ENCODE peak calls at places on chromosome 9, in ten cellular contexts. F is DND-41; O is heart right ventricle; P is naive thymus-derived CD4-positive, alpha-beta T cell; R is hepatocyte; W is adrenal gland; C is MM.1S; N is CD4-positive, CD25-positive, alpha-beta regulatory T cell; S is colonic mucosa; U is tibial artery. A is an unnamed sample. For H3K36me3, the result is how much of the 10 kb centered on the place peaks cover.

GRCh38 chr9:38677660-38678303 is 42.2 kb downstream of the FAM240B start:
- DNase-seq in F (no peak), O (peak), P (no peak), R (no peak), W (no peak), C (no peak), N (no peak), S (no peak), U (no peak), A (no peak)

GRCh38 chr9:6592231-6592630 is 53.3 kb downstream of the GLDC start:
- DNase-seq in F (no peak), O (no peak), P (no peak), R (no peak), W (no peak), C (no peak), N (no peak), S (no peak), U (no peak), A (no peak)

GRCh38 chr9:133994359-133995011 is 2.4 kb upstream of the VAV2 start:
- DNase-seq in F (peak), O (peak), P (peak), R (peak), W (peak), C (peak), N (peak), S (peak), U (peak), A (no peak)

GRCh38 chr9:105435453-105435852 is 12.4 kb upstream of the FSD1L start:
- DNase-seq in F (no peak), O (no peak), P (no peak), R (no peak), W (no peak), C (no peak), N (no peak), S (no peak), U (no peak), A (no peak)

GRCh38 chr9:76542360-76542759 is 83.4 kb downstream of the GCNT1 start:
- DNase-seq in F (no peak), O (no peak), P (no peak), R (no peak), W (no peak), C (no peak), N (no peak), S (no peak), U (no peak), A (no peak)

GRCh38 chr9:32899181-32899580 is 102.2 kb downstream of the APTX start:
- DNase-seq in F (no peak), O (no peak), P (no peak), R (no peak), W (no peak), C (no peak), N (no peak), S (no peak), U (no peak), A (no peak)

GRCh38 chr9:110464321-110464720 is 115.2 kb downstream of the SVEP1 start:
- DNase-seq in F (no peak), O (no peak), P (no peak), R (no peak), W (no peak), C (peak), N (no peak), S (no peak), U (no peak), A (no peak)

GRCh38 chr9:19720374-19720773 is 68.5 kb downstream of the SLC24A2 start:
- DNase-seq in F (no peak), O (peak), P (no peak), R (peak), W (peak), C (no peak), N (no peak), S (no peak), U (no peak), A (no peak)

GRCh38 chr9:385818-386398 is 171.2 kb downstream of the DOCK8 start:
- DNase-seq in F (peak), O (peak), P (peak), R (peak), W (peak), C (peak), N (peak), S (peak), U (no peak), A (peak)

GRCh38 chr9:113887436-113887835 is 11.3 kb downstream of the ZNF618 start:
- DNase-seq in F (no peak), O (no peak), P (no peak), R (no peak), W (no peak), C (no peak), N (no peak), S (no peak), U (no peak), A (no peak)

GRCh38 chr9:113886933-113887332 is 10.8 kb downstream of the ZNF618 start:
- DNase-seq in F (no peak), O (no peak), P (no peak), R (no peak), W (peak), C (no peak), N (no peak), S (no peak), U (no peak), A (no peak)

GRCh38 chr9:113885183-113886002 is 9.3 kb downstream of the ZNF618 start:
- DNase-seq in F (no peak), O (no peak), P (no peak), R (no peak), W (no peak), C (no peak), N (no peak), S (no peak), U (no peak), A (no peak)

GRCh38 chr9:113886471-113886870 is 10.4 kb downstream of the ZNF618 start:
- DNase-seq in F (no peak), O (no peak), P (no peak), R (no peak), W (no peak), C (peak), N (no peak), S (no peak), U (no peak), A (no peak)

DNA sequence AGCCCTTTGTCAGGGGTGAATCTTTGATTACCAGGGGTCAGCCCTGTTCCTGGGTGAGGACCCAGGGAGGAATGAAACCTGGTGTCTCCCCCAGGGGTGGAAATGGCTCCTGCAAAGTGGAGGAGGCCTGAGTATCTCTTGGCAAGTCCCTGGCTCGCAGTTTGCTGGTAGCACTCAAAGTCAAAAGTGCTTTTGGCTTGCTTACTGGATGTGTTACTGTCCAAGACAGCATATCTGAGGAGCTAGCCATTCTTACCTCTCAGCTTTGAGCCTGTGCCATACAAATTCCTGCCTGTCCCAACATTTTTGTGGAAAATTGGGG is 9.9 kb downstream of the ZNF618 start:
- DNase-seq in F (no peak), O (no peak), P (no peak), R (no peak), W (peak), C (no peak), N (no peak), S (no peak), U (no peak), A (no peak)
- H3K36me3 ChIP-seq in F (under half), O (under half), P (under half), R (under half), W (under half), C (under half), N (under half), S (under half), U (under half), A (under half)

GRCh38 chr9:132651259-132651658 is 18.5 kb downstream of the DDX31 start:
- DNase-seq in F (peak), O (no peak), P (no peak), R (peak), W (no peak), C (peak), N (no peak), S (peak), U (no peak), A (no peak)
- H3K36me3 ChIP-seq in F (half or more), O (under half), P (under half), R (under half), W (under half), C (under half), N (under half), S (under half), U (half or more), A (under half)

DNA sequence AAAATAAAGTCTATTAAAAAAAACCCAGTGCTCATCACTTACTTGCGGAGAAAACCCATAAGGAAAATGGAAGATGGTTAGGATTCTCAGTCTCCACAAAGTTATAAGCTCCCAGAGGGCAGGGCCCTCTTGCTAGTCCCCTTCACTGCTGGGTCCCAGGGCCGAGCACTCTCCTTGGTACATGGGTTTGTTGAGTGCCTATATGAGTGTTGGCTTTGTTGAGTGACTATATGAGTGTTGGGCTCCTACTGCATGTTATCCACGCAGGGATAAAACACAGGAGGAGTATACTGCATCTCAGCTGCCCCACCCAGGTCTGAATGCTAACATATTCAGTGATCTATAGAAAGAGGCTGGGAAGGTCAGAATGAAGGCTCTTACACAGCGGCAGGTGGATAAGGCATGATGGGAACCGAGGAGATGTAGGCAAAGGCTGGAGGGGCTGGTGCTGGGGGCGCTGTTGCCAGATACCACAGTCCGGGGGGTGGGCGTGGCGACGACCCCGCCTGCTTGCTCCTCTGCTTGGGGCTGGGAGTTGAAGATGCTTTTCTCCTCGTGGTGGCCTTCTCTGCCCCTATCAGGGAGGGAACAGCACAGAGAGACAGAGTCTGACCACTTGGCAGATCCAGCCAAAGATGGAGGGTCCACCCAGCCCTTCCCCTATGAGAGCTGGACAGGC is 11.6 kb downstream of the ORM2 start:
- DNase-seq in F (no peak), O (no peak), P (no peak), R (no peak), W (no peak), C (no peak), N (no peak), S (no peak), U (no peak), A (no peak)
- H3K36me3 ChIP-seq in F (half or more), O (under half), P (half or more), R (under half), W (half or more), C (under half), N (half or more), S (under half), U (half or more), A (under half)

DNA sequence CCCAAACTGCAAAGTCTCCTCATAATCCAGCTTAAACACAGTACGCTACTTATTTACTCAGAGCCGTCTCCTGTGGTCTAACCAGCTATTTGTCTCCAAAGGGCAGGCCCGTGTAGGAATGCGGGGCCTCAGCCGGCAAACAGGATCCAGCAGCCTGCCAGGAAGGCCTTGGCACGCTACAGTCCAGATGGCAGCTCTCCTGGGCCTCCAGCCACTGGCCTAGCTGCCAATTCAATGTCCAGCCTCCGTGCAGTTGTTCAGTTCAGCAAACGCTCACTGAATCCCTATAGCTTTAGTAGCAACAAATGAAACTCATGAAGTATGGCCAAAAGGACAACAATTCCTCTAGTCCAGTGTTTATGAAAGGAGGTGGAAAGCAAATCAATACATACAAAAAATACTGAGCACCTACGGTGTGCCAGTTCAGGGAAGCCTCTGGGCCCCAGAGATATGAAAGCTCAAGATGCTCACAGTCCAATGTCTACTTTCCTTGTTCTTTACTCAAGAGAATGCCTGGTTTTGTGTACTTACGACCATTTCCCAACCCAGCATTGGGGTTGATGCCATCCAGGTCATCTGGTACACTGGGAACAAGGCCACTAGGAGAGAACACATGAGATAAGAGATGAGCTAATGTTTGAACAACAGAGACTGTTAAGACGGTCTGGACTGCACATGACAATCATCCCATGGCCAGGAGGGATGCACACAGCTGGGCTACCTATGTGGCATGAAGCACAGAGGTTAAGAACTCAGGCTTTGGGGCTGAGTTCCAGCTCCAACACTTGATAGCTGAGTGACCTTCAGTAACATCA is 8.3 kb downstream of the CDK5RAP2 start:
- DNase-seq in F (no peak), O (peak), P (no peak), R (peak), W (peak), C (no peak), N (no peak), S (no peak), U (peak), A (no peak)
- H3K36me3 ChIP-seq in F (half or more), O (under half), P (under half), R (under half), W (under half), C (under half), N (half or more), S (under half), U (under half), A (under half)

GRCh38 chr9:100577776-100578448 is at the start of gene CAVIN4:
- DNase-seq in F (no peak), O (peak), P (no peak), R (no peak), W (no peak), C (no peak), N (no peak), S (no peak), U (no peak), A (no peak)

GRCh38 chr9:100575006-100575405 is 2.9 kb upstream of the CAVIN4 start:
- DNase-seq in F (no peak), O (no peak), P (no peak), R (no peak), W (no peak), C (no peak), N (no peak), S (no peak), U (no peak), A (no peak)

GRCh38 chr9:100573655-100574260 is 4.1 kb upstream of the CAVIN4 start:
- DNase-seq in F (no peak), O (no peak), P (no peak), R (no peak), W (no peak), C (no peak), N (no peak), S (no peak), U (no peak), A (no peak)

GRCh38 chr9:100578610-100579009 is 731 bp downstream of the CAVIN4 start:
- DNase-seq in F (no peak), O (no peak), P (no peak), R (no peak), W (no peak), C (no peak), N (no peak), S (no peak), U (no peak), A (no peak)

GRCh38 chr9:100575765-100576368 is 2.0 kb upstream of the CAVIN4 start:
- DNase-seq in F (no peak), O (no peak), P (no peak), R (no peak), W (no peak), C (no peak), N (no peak), S (no peak), U (no peak), A (no peak)
- H3K36me3 ChIP-seq in F (under half), O (under half), P (under half), R (under half), W (under half), C (under half), N (under half), S (under half), U (under half), A (under half)

A was measured in kidney epithelial cell.